ENCODE peak calls at places on chromosome 2, in five cellular contexts. D is GM12878, I is K562, F is HepG2, R is H1. A is an unnamed sample.

GRCh38 chr2:191617589-191617988 is 60.3 kb upstream of the NABP1 start:
- DNase-seq in D (peak), I (no peak), F (no peak), R (no peak), A (no peak)

GRCh38 chr2:171711351-171711750 is 24.1 kb downstream of the DYNC1I2 start:
- DNase-seq in D (no peak), I (no peak), F (no peak), R (no peak), A (no peak)

GRCh38 chr2:217293046-217293445 is 433.2 kb upstream of the TNP1 start:
- DNase-seq in D (no peak), I (no peak), F (no peak), R (no peak), A (no peak)

GRCh38 chr2:173553589-173553988 is 198.9 kb downstream of the CDCA7 start:
- DNase-seq in D (no peak), I (no peak), F (no peak), R (no peak), A (no peak)

GRCh38 chr2:14901740-14902139 is 269.2 kb downstream of the LRATD1 start:
- DNase-seq in D (no peak), I (peak), F (no peak), R (no peak), A (no peak)

GRCh38 chr2:172228177-172228785 is 125.6 kb upstream of the DLX2 start:
- DNase-seq in D (no peak), I (no peak), F (no peak), R (no peak), A (no peak)

GRCh38 chr2:148021059-148021985 is at the start of gene MBD5:
- DNase-seq in D (peak), I (peak), F (peak), R (peak), A (no peak)

GRCh38 chr2:4903676-4904348 is 788.4 kb upstream of the SOX11 start:
- DNase-seq in D (no peak), I (no peak), F (no peak), R (no peak), A (no peak)

GRCh38 chr2:177525351-177525750 is 132.8 kb downstream of the AGPS start:
- DNase-seq in D (no peak), I (no peak), F (no peak), R (no peak), A (no peak)

GRCh38 chr2:84970956-84971798 is at the start of gene KCMF1:
- DNase-seq in D (no peak), I (peak), F (no peak), R (no peak), A (no peak)

GRCh38 chr2:74048147-74048546 is 63.4 kb downstream of the TET3 start:
- DNase-seq in D (no peak), I (peak), F (no peak), R (no peak), A (no peak)

GRCh38 chr2:232075080-232075479 is 113.6 kb downstream of the DIS3L2 start:
- DNase-seq in D (no peak), I (no peak), F (peak), R (no peak), A (no peak)

GRCh38 chr2:45770773-45771172 is 119.3 kb downstream of the PRKCE start:
- DNase-seq in D (no peak), I (no peak), F (no peak), R (no peak), A (no peak)

GRCh38 chr2:135913726-135914365 is 37.6 kb upstream of the MCM6 start:
- DNase-seq in D (no peak), I (peak), F (peak), R (no peak), A (peak)

GRCh38 chr2:228063558-228063957 is 117.9 kb downstream of the SPHKAP start:
- DNase-seq in D (no peak), I (no peak), F (no peak), R (no peak), A (no peak)

DNA sequence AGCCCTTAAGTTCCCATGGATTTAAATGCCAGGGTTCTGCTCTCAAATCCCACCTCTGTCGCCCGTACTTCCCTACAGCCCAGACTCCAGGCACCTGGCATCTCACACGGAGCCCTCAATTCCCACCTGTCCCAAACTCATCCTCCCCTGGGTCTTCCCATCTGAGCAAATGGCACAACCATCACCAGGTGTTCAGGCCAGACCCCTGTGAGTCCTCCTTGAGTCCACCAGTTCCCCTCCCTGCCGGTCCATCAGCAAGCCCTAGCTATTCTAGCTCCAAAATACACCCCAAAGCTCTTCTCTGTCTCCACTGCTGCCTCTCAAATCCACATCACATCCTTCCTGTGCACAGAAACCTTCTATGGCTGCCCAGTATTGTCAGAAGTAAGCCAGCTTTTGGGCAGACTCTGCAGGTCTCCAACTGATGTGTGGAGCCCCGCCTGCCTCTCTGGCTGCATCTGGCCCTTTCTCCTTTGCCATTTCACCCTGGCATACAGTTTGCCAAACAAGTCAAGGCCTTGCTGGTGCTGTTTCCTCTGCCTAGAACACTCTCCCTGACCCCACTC is 67.7 kb downstream of the DNMT3A start:
- DNase-seq in D (no peak), I (no peak), F (no peak), R (no peak), A (no peak)
- TF ChIP-seq ZNF274 in D (no peak), I (no peak), F (no peak), R (no peak), A (no peak)

DNA sequence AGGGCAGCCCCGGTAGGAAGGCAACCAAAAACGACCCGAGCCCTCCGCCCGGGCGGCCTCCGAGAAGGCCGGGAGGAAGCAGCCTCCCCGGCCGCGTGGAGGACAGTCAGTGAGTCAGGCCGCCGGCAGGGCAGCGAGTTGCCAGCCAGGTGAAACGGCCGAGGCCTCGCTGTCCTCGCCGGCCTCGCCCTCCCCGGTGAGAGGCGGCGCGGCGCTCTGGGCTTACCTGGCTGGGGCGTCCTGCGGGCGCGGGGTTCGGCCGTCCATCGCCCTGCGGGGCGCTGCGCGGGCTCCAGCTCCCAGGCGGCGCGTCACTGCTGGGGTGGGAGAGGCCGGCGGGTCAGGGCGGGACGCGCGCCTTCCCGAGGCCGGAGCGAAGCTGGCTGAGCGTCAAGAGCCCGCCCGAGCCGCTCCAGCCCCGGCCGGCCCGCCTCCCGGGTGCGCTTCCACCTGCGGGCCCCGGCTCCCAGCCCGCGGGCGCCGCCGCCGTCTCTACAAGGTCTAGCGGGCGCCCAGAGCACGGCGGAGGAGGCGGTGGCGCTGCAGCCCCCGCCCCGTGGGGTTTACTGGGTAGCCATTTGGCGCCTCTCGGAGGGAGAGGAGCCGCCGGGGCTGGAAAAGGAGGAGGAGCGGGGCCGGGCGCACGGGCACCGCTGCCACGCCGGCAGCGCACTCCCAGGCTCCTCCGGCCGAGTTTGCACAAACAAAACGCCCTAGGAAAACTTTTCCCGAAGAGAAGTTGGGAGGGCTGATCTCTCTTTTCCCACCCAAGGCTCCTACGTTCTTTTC is 499 bp downstream of the COBLL1 start:
- DNase-seq in D (no peak), I (peak), F (peak), R (no peak), A (peak)
- TF ChIP-seq MAX in D (no peak), I (no peak), F (no peak), R (peak), A (no peak)

DNA sequence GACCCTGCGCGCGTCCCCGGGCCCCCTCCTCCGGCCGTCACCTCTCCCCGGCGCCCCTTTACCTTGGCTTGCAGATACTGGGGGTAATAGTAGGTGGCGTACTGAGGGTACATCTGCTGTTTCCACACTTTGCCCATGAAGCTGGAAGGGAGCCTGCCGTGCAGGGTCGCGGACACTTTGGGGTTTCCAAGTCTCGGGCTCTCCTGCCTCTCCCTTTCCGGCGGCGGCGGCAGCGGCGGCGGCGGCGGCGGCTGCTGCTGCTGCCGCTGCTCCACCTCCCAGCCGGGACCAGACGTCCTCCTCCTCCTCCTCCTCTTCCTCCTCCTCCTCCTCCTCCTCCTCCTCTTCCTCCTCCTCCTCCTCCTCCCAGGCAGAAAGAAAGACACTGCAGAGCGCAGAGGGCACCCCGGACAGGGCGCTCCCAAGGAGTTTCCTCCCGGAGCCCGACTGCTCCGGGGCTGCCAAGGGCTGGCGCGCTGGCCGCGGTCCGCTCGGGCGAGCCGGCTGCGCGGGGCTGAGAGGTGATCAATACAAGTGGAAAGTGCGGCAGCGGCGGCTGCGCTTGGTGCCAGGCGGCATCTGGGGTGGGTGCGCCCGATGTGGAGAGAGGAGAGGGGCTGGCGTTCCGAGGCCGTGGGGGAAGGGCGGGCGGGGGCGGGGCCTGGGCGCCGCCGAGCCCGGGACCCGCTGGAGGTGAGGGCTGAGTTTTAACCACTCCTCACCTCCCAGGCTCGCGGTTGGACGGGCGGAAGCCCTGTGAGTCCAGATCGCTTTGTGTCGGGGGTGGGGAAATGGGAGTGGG is at the start of gene RBMS1:
- DNase-seq in D (no peak), I (peak), F (peak), R (no peak), A (no peak)
- TF ChIP-seq ZNF274 in D (no peak), I (no peak), F (no peak), R (no peak), A (no peak)

GRCh38 chr2:25855065-25855464 is 23.2 kb downstream of the ASXL2 start:
- DNase-seq in D (no peak), I (no peak), F (no peak), R (no peak), A (no peak)

GRCh38 chr2:25853038-25853638 is 25.1 kb downstream of the ASXL2 start:
- DNase-seq in D (no peak), I (no peak), F (no peak), R (no peak), A (no peak)

GRCh38 chr2:25854613-25855012 is 23.7 kb downstream of the ASXL2 start:
- DNase-seq in D (no peak), I (no peak), F (no peak), R (no peak), A (no peak)

GRCh38 chr2:25856377-25856776 is 21.9 kb downstream of the ASXL2 start:
- DNase-seq in D (no peak), I (no peak), F (no peak), R (no peak), A (no peak)

DNA sequence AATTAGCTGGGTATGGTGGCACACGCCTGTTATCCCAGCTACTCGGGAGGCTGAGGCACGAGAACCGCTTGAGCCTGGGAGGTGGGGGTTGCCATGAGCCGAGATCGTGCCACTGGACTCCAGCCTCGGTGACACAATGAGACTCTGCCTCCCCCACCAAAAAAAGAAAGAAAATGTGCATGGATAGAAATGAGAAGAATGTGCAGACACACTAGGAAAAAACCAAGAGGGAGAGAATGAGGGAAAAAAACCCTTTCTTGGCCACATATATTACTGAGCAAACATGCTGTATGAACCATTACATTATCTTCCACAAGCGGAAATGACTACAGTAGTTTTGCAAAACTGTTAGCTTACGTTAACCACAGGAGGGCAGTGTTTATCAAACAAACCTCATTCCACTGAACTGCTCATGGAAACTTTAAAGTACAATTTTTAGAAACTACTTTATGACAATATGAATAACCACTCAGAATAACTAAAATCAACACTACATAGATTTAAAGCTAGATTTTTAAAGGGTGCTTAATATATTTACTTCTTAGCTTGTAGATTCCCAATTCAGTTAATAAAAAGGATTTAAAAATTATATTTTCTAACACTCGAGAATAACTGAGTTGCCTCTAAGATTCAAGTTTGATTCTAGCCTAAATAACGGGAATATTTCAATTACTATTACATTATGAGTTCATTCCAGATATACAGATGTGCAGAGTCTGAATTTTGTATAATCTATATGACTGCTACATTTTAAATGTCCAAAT is 26.4 kb downstream of the ASXL2 start:
- DNase-seq in D (peak), I (peak), F (peak), R (no peak), A (peak)
- TF ChIP-seq MAX in D (no peak), I (peak), F (no peak), R (no peak), A (no peak)

A was measured in HCT116.